ENCODE peak calls at places on chromosome 10, in five cellular contexts. F, L, U, S and J are unnamed samples.

GRCh38 chr10:119417852-119418251 is 124.7 kb downstream of the RGS10 start:
- DNase-seq in S (no peak), L (no peak), U (no peak), F (no peak), J (no peak)

GRCh38 chr10:85851300-85851699 is 515.3 kb downstream of the GRID1 start:
- DNase-seq in S (no peak), F (no peak), U (no peak), L (peak; percentile 68), J (no peak)

GRCh38 chr10:27679996-27680395 is 65.6 kb downstream of the MKX start:
- DNase-seq in L (peak; percentile 50), U (no peak), S (no peak), F (no peak), J (no peak)

GRCh38 chr10:35306852-35307251 is 29.5 kb upstream of the CCNY start:
- DNase-seq in F (no peak), U (peak; percentile 51), S (no peak), L (peak; percentile 16), J (no peak)

GRCh38 chr10:5566606-5567005 is 41.8 kb downstream of the CALML3 start:
- DNase-seq in F (no peak), U (peak; percentile 82), L (no peak), S (no peak), J (no peak)

GRCh38 chr10:6163364-6164270 is 39.1 kb upstream of the PFKFB3 start:
- DNase-seq in S (peak; percentile 66), U (peak; percentile 93), F (peak; percentile 96), L (peak; percentile 84), J (peak; percentile 84)

GRCh38 chr10:103921750-103922195 is 3.8 kb upstream of the STN1 start:
- DNase-seq in S (peak; percentile 87), F (no peak), U (no peak), L (no peak), J (peak; percentile 87)

GRCh38 chr10:80760914-80761371 is 223.2 kb downstream of the SH2D4B start:
- DNase-seq in U (no peak), S (no peak), L (no peak), F (no peak), J (no peak)

GRCh38 chr10:15720635-15721310 is 1.1 kb upstream of the ITGA8 start:
- DNase-seq in L (no peak), S (no peak), F (no peak), U (no peak), J (no peak)

GRCh38 chr10:125982256-125982948 is 86.0 kb downstream of the FANK1 start:
- DNase-seq in S (peak; percentile 67), F (no peak), L (peak; percentile 79), U (peak; percentile 38), J (peak; percentile 72)

GRCh38 chr10:103636996-103637395 is 143.5 kb downstream of the NEURL1 start:
- DNase-seq in F (no peak), S (no peak), L (peak; percentile 48), U (no peak), J (no peak)

GRCh38 chr10:70974351-70974901 is 86.1 kb upstream of the PCBD1 start:
- DNase-seq in L (peak; percentile 44), U (peak; percentile 44), S (no peak), F (no peak), J (peak; percentile 25)

GRCh38 chr10:109328001-109328400 is 595.3 kb downstream of the XPNPEP1 start:
- DNase-seq in L (no peak), U (no peak), S (peak; percentile 3), F (no peak), J (no peak)

GRCh38 chr10:77902159-77902558 is 24.4 kb downstream of the DLG5 start:
- DNase-seq in F (no peak), S (no peak), L (no peak), U (no peak), J (no peak)

GRCh38 chr10:95214369-95214768 is 20.3 kb downstream of the ACSM6 start:
- DNase-seq in S (no peak), F (no peak), L (peak; percentile 59), U (peak; percentile 54), J (no peak)

GRCh38 chr10:6170638-6171037 is 32.1 kb upstream of the PFKFB3 start:
- DNase-seq in F (peak; percentile 67), L (no peak), S (no peak), U (no peak), J (no peak)